ENCODE peak calls at places on chromosomes 5 and 9, in five cellular contexts. U, E, A, Y and M are unnamed samples.

GRCh38 chr9:34651876-34652602 is at the start of gene IL11RA:
- DNase-seq in Y (peak), U (peak), E (peak), A (no peak), M (peak)

GRCh38 chr5:969421-969839 is 39.2 kb upstream of the NKD2 start:
- DNase-seq in A (peak), E (peak), U (peak), Y (no peak), M (peak)

GRCh38 chr5:10691826-10692785 is 68.9 kb downstream of the DAP start:
- DNase-seq in Y (no peak), U (no peak), E (peak), A (no peak), M (peak)

GRCh38 chr5:39520232-39520572 is 95.4 kb upstream of the DAB2 start:
- DNase-seq in E (peak), A (no peak), U (peak), Y (no peak), M (peak)

GRCh38 chr9:134373269-134373668 is 47.0 kb downstream of the RXRA start:
- DNase-seq in A (no peak), U (no peak), E (no peak), Y (no peak), M (no peak)

GRCh38 chr5:68648944-68649874 is 433.7 kb downstream of the PIK3R1 start:
- DNase-seq in Y (no peak), U (peak), A (no peak), E (no peak), M (no peak)

GRCh38 chr9:19232830-19233194 is 2.3 kb downstream of the DENND4C start:
- DNase-seq in Y (no peak), E (peak), A (no peak), U (peak), M (peak)

GRCh38 chr5:14462681-14463080 is 118.9 kb upstream of the OTULINL start:
- DNase-seq in U (no peak), Y (no peak), A (no peak), E (no peak), M (no peak)

GRCh38 chr5:74422671-74423070 is 217.9 kb downstream of the ENC1 start:
- DNase-seq in A (no peak), E (no peak), U (no peak), Y (no peak), M (no peak)

GRCh38 chr9:33430942-33431341 is 16.5 kb downstream of the AQP3 start:
- DNase-seq in A (no peak), U (no peak), Y (no peak), E (peak), M (no peak)

GRCh38 chr9:123772374-123772773 is 157.6 kb downstream of the DENND1A start:
- DNase-seq in U (no peak), A (no peak), E (peak), Y (no peak), M (no peak)

GRCh38 chr9:134624119-134624826 is 17.3 kb upstream of the COL5A1 start:
- DNase-seq in U (no peak), Y (peak), A (no peak), E (peak), M (no peak)